ENCODE peak calls at places on chromosomes 5 and 9, in six cellular contexts. One of them, this sample, is unnamed.

GRCh38 chr9:33263131-33263935 is 1.2 kb downstream of the BAG1 start:
- ATAC-seq in SK-N-SH treated with all-trans-retinoic acid at 6 μM for 48 hours: peak
- ATAC-seq in Right ventricle myocardium inferior: peak
- ATAC-seq in CD8-positive, alpha-beta T cell: no peak
- ATAC-seq in right cardiac atrium: peak
- ATAC-seq in heart right ventricle: peak
- ATAC-seq in this sample: no peak

GRCh38 chr9:110123364-110124095 is 84.4 kb downstream of the C9orf152 start:
- ATAC-seq in SK-N-SH treated with all-trans-retinoic acid at 6 μM for 48 hours: no peak
- ATAC-seq in heart right ventricle: no peak
- ATAC-seq in Right ventricle myocardium inferior: no peak
- ATAC-seq in right cardiac atrium: no peak
- ATAC-seq in CD8-positive, alpha-beta T cell: no peak
- ATAC-seq in this sample: no peak

GRCh38 chr5:35158627-35159369 is 71.5 kb downstream of the PRLR start:
- ATAC-seq in Right ventricle myocardium inferior: peak
- ATAC-seq in right cardiac atrium: peak
- ATAC-seq in SK-N-SH treated with all-trans-retinoic acid at 6 μM for 48 hours: no peak
- ATAC-seq in CD8-positive, alpha-beta T cell: no peak
- ATAC-seq in heart right ventricle: peak
- ATAC-seq in this sample: no peak

GRCh38 chr9:110640736-110641135 is 27.9 kb upstream of the MUSK start:
- ATAC-seq in Right ventricle myocardium inferior: no peak
- ATAC-seq in CD8-positive, alpha-beta T cell: no peak
- ATAC-seq in heart right ventricle: no peak
- ATAC-seq in right cardiac atrium: no peak
- ATAC-seq in SK-N-SH treated with all-trans-retinoic acid at 6 μM for 48 hours: no peak
- ATAC-seq in this sample: no peak

GRCh38 chr9:129696803-129697110 is 31.3 kb downstream of the PRRX2 start:
- ATAC-seq in SK-N-SH treated with all-trans-retinoic acid at 6 μM for 48 hours: no peak
- ATAC-seq in CD8-positive, alpha-beta T cell: no peak
- ATAC-seq in heart right ventricle: peak
- ATAC-seq in Right ventricle myocardium inferior: no peak
- ATAC-seq in right cardiac atrium: no peak
- ATAC-seq in this sample: no peak

GRCh38 chr5:135566422-135567416 is 12.1 kb downstream of the CXCL14 start:
- ATAC-seq in heart right ventricle: peak
- ATAC-seq in Right ventricle myocardium inferior: no peak
- ATAC-seq in SK-N-SH treated with all-trans-retinoic acid at 6 μM for 48 hours: no peak
- ATAC-seq in CD8-positive, alpha-beta T cell: no peak
- ATAC-seq in right cardiac atrium: no peak
- ATAC-seq in this sample: no peak

GRCh38 chr9:91676042-91676441 is 252.4 kb upstream of the NFIL3 start:
- ATAC-seq in SK-N-SH treated with all-trans-retinoic acid at 6 μM for 48 hours: no peak
- ATAC-seq in Right ventricle myocardium inferior: no peak
- ATAC-seq in heart right ventricle: peak
- ATAC-seq in CD8-positive, alpha-beta T cell: no peak
- ATAC-seq in right cardiac atrium: no peak
- ATAC-seq in this sample: no peak

GRCh38 chr9:126386088-126386487 is 59.5 kb downstream of the MVB12B start:
- ATAC-seq in heart right ventricle: peak
- ATAC-seq in Right ventricle myocardium inferior: no peak
- ATAC-seq in CD8-positive, alpha-beta T cell: no peak
- ATAC-seq in SK-N-SH treated with all-trans-retinoic acid at 6 μM for 48 hours: peak
- ATAC-seq in right cardiac atrium: no peak
- ATAC-seq in this sample: no peak

GRCh38 chr5:170638051-170638450 is 134.2 kb downstream of the KCNIP1 start:
- ATAC-seq in CD8-positive, alpha-beta T cell: no peak
- ATAC-seq in SK-N-SH treated with all-trans-retinoic acid at 6 μM for 48 hours: no peak
- ATAC-seq in right cardiac atrium: no peak
- ATAC-seq in heart right ventricle: no peak
- ATAC-seq in Right ventricle myocardium inferior: no peak
- ATAC-seq in this sample: no peak

GRCh38 chr9:122158202-122158601 is 1.4 kb downstream of the NDUFA8 start:
- ATAC-seq in Right ventricle myocardium inferior: peak
- ATAC-seq in CD8-positive, alpha-beta T cell: peak
- ATAC-seq in heart right ventricle: no peak
- ATAC-seq in right cardiac atrium: no peak
- ATAC-seq in SK-N-SH treated with all-trans-retinoic acid at 6 μM for 48 hours: peak
- ATAC-seq in this sample: no peak

GRCh38 chr9:132988244-132989013 is 9.9 kb downstream of the GFI1B start:
- ATAC-seq in Right ventricle myocardium inferior: no peak
- ATAC-seq in right cardiac atrium: no peak
- ATAC-seq in CD8-positive, alpha-beta T cell: no peak
- ATAC-seq in SK-N-SH treated with all-trans-retinoic acid at 6 μM for 48 hours: no peak
- ATAC-seq in heart right ventricle: no peak
- ATAC-seq in this sample: no peak

GRCh38 chr5:138952962-138953361 is 77.8 kb upstream of the LRRTM2 start:
- ATAC-seq in right cardiac atrium: no peak
- ATAC-seq in heart right ventricle: peak
- ATAC-seq in SK-N-SH treated with all-trans-retinoic acid at 6 μM for 48 hours: no peak
- ATAC-seq in CD8-positive, alpha-beta T cell: no peak
- ATAC-seq in Right ventricle myocardium inferior: peak
- ATAC-seq in this sample: no peak

GRCh38 chr5:74578356-74579044 is 62.0 kb downstream of the ENC1 start:
- ATAC-seq in right cardiac atrium: no peak
- ATAC-seq in heart right ventricle: no peak
- ATAC-seq in SK-N-SH treated with all-trans-retinoic acid at 6 μM for 48 hours: no peak
- ATAC-seq in CD8-positive, alpha-beta T cell: no peak
- ATAC-seq in Right ventricle myocardium inferior: no peak
- ATAC-seq in this sample: no peak

GRCh38 chr9:119689879-119690278 is 320.6 kb upstream of the BRINP1 start:
- ATAC-seq in right cardiac atrium: no peak
- ATAC-seq in SK-N-SH treated with all-trans-retinoic acid at 6 μM for 48 hours: no peak
- ATAC-seq in CD8-positive, alpha-beta T cell: no peak
- ATAC-seq in heart right ventricle: no peak
- ATAC-seq in Right ventricle myocardium inferior: no peak
- ATAC-seq in this sample: no peak

GRCh38 chr5:113095831-113096230 is 119.2 kb downstream of the DCP2 start:
- ATAC-seq in SK-N-SH treated with all-trans-retinoic acid at 6 μM for 48 hours: no peak
- ATAC-seq in CD8-positive, alpha-beta T cell: no peak
- ATAC-seq in Right ventricle myocardium inferior: no peak
- ATAC-seq in right cardiac atrium: peak
- ATAC-seq in heart right ventricle: no peak
- ATAC-seq in this sample: no peak

GRCh38 chr5:38758774-38759423 is 86.9 kb upstream of the OSMR start:
- ATAC-seq in heart right ventricle: peak
- ATAC-seq in SK-N-SH treated with all-trans-retinoic acid at 6 μM for 48 hours: peak
- ATAC-seq in CD8-positive, alpha-beta T cell: no peak
- ATAC-seq in Right ventricle myocardium inferior: peak
- ATAC-seq in right cardiac atrium: no peak
- ATAC-seq in this sample: no peak

GRCh38 chr5:143682788-143683419 is 129.1 kb upstream of the HMHB1 start:
- ATAC-seq in SK-N-SH treated with all-trans-retinoic acid at 6 μM for 48 hours: no peak
- ATAC-seq in right cardiac atrium: peak
- ATAC-seq in heart right ventricle: no peak
- ATAC-seq in Right ventricle myocardium inferior: peak
- ATAC-seq in CD8-positive, alpha-beta T cell: no peak
- ATAC-seq in this sample: no peak

GRCh38 chr9:126630458-126631237 is 16.9 kb downstream of the LMX1B start:
- ATAC-seq in CD8-positive, alpha-beta T cell: no peak
- ATAC-seq in SK-N-SH treated with all-trans-retinoic acid at 6 μM for 48 hours: no peak
- ATAC-seq in heart right ventricle: no peak
- ATAC-seq in Right ventricle myocardium inferior: no peak
- ATAC-seq in right cardiac atrium: no peak
- ATAC-seq in this sample: no peak